ENCODE peak calls at places on chromosomes 13 and 19, in ten cellular contexts. S, V, C, F, Z, R, A, U, T and K are unnamed samples.

GRCh38 chr19:38303517-38304351 is at the start of gene C19orf33:
- DNase-seq in V (no peak), A (no peak), U (peak), Z (no peak), R (no peak), F (no peak), S (peak), T (no peak), C (no peak), K (no peak)

GRCh38 chr13:103282571-103283450 is 216.6 kb upstream of the SLC10A2 start:
- DNase-seq in V (no peak), R (peak), S (peak), Z (peak), C (no peak), F (no peak), T (no peak), A (no peak), U (peak), K (no peak)

GRCh38 chr19:1238373-1239303 is 833 bp upstream of the CBARP start:
- DNase-seq in V (no peak), C (no peak), T (no peak), A (no peak), F (no peak), U (no peak), R (no peak), S (no peak), Z (no peak), K (no peak)

GRCh38 chr19:33229962-33230361 is 4.3 kb upstream of the SLC7A10 start:
- DNase-seq in S (no peak), Z (no peak), C (no peak), V (no peak), F (no peak), R (no peak), T (no peak), U (no peak), A (no peak), K (no peak)

GRCh38 chr13:45691251-45691650 is 10.9 kb upstream of the CBY2 start:
- DNase-seq in S (no peak), F (no peak), C (no peak), T (no peak), U (no peak), A (no peak), Z (no peak), V (no peak), R (no peak), K (no peak)

GRCh38 chr13:27977476-27978300 is 8.6 kb upstream of the CDX2 start:
- DNase-seq in T (no peak), U (peak), S (no peak), V (no peak), F (no peak), Z (no peak), C (no peak), A (no peak), R (no peak), K (no peak)

GRCh38 chr13:25268561-25268960 is 18.7 kb downstream of the MTMR6 start:
- DNase-seq in F (no peak), A (no peak), R (no peak), U (no peak), Z (no peak), T (no peak), V (no peak), S (no peak), C (no peak), K (no peak)

GRCh38 chr13:23392925-23393645 is 40.4 kb downstream of the SACS start:
- DNase-seq in U (no peak), T (no peak), A (no peak), R (no peak), S (no peak), C (no peak), V (no peak), F (no peak), Z (no peak), K (no peak)

GRCh38 chr13:69180025-69180424 is 927.6 kb upstream of the ATXN8OS start:
- DNase-seq in T (no peak), S (no peak), F (no peak), R (no peak), Z (no peak), V (no peak), U (no peak), A (peak), C (no peak), K (no peak)

GRCh38 chr13:67204731-67205130 is 25.4 kb downstream of the PCDH9 start:
- DNase-seq in Z (no peak), C (no peak), A (no peak), V (no peak), R (no peak), F (no peak), S (no peak), T (no peak), U (peak), K (no peak)

GRCh38 chr19:29277107-29277506 is 64.2 kb upstream of the UQCRFS1 start:
- DNase-seq in Z (no peak), C (no peak), U (no peak), F (no peak), R (peak), V (peak), S (no peak), T (no peak), A (no peak), K (no peak)